ENCODE peak calls at places on chromosomes 16 and 17, in four cellular contexts. A is K562, X is GM12878, J is A549. U is an unnamed sample.

GRCh38 chr17:42842286-42842685 is 2.1 kb upstream of the AOC2 start:
- DNase-seq in A (no peak), J (no peak), X (no peak), U (no peak)

GRCh38 chr16:68091604-68092261 is 6.6 kb downstream of the NFATC3 start:
- DNase-seq in X (no peak), J (no peak), A (peak; percentile 52), U (no peak)

GRCh38 chr16:2692251-2692947 is 10.1 kb downstream of the KCTD5 start:
- DNase-seq in J (no peak), A (no peak), X (no peak), U (peak; percentile 18)

GRCh38 chr16:4385789-4386451 is 14.3 kb downstream of the VASN start:
- DNase-seq in A (no peak), J (no peak), X (no peak), U (no peak)

GRCh38 chr16:83205896-83206295 is 579.1 kb downstream of the CDH13 start:
- DNase-seq in J (no peak), A (no peak), X (no peak), U (no peak)

GRCh38 chr17:47725446-47726109 is 7.5 kb upstream of the TBX21 start:
- DNase-seq in A (no peak), J (no peak), X (no peak), U (no peak)

GRCh38 chr16:77307764-77308561 is 108.8 kb downstream of the SYCE1L start:
- DNase-seq in J (peak; percentile 31), A (no peak), X (no peak), U (no peak)

GRCh38 chr17:81599719-81600486 is 37.0 kb downstream of the NPLOC4 start:
- DNase-seq in X (no peak), J (no peak), A (no peak), U (peak; percentile 20)

GRCh38 chr16:87017388-87018012 is 299.7 kb downstream of the C16orf95 start:
- DNase-seq in X (no peak), J (peak; percentile 56), A (no peak), U (peak; percentile 62)

GRCh38 chr17:75088902-75089417 is 1.2 kb downstream of the SLC16A5 start:
- DNase-seq in X (no peak), J (peak; percentile 77), A (peak; percentile 49), U (peak; percentile 37)

GRCh38 chr16:30068750-30069574 is 3.4 kb downstream of the ALDOA start:
- DNase-seq in A (peak; percentile 37), J (no peak), X (no peak), U (peak; percentile 57)

GRCh38 chr16:30963925-30964511 is 6.5 kb downstream of the SETD1A start:
- DNase-seq in A (no peak), X (no peak), J (no peak), U (no peak)

GRCh38 chr17:60451965-60452364 is 29.7 kb downstream of the CHCT1 start:
- DNase-seq in J (no peak), X (no peak), A (no peak), U (no peak)

GRCh38 chr17:1267471-1267947 is 2.7 kb upstream of the BHLHA9 start:
- DNase-seq in A (peak; percentile 17), X (no peak), J (no peak), U (peak; percentile 36)

GRCh38 chr17:56096026-56096807 is 57.1 kb upstream of the ANKFN1 start:
- DNase-seq in J (no peak), A (no peak), X (no peak), U (no peak)

GRCh38 chr16:66541388-66542360 is 8.2 kb downstream of the TK2 start:
- DNase-seq in X (no peak), A (no peak), J (no peak), U (peak; percentile 19)

GRCh38 chr17:19274893-19275292 is 37.7 kb downstream of the EPN2 start:
- DNase-seq in X (no peak), J (no peak), A (no peak), U (no peak)

GRCh38 chr16:7363397-7364053 is 30.9 kb downstream of the RBFOX1 start:
- DNase-seq in J (no peak), A (no peak), X (no peak), U (no peak)

DNA sequence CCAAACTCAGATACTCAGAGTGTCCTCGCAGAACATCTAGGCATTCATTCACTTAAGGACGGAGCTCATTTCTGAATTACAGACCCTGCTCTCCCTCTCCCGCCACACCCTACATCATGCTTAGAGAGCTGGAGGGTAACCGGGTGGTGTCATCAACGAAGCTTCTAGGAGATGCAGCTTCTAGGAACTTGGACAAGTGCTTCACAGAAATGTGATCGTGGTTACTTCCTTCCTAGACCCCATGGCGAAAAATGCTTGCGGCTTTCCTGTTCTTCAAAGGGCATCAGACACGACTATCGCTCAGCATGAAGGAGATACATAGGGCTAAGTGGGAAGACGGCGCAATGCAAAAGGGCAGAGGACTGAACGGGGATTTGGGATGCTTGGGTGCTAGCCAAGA is 126.8 kb downstream of the ZFHX3 start:
- DNase-seq in A (no peak), J (no peak), X (no peak), U (no peak)
- TF ChIP-seq JUNB in A (no peak), J (no peak), X (no peak), U (no peak)

GRCh38 chr17:66466933-66467367 is 164.5 kb downstream of the PRKCA start:
- DNase-seq in X (no peak), J (peak; percentile 97), A (peak; percentile 67), U (peak; percentile 26)
- TF ChIP-seq JUNB in X (no peak), J (peak; percentile 89), A (no peak), U (no peak)

GRCh38 chr16:12188674-12189249 is 212.2 kb downstream of the SNX29 start:
- DNase-seq in X (no peak), J (no peak), A (no peak), U (no peak)
- TF ChIP-seq JUNB in X (no peak), J (no peak), A (no peak), U (no peak)

GRCh38 chr16:1640261-1640956 is 28.2 kb downstream of the CRAMP1 start:
- DNase-seq in J (no peak), X (no peak), A (no peak), U (no peak)
- TF ChIP-seq JUNB in J (no peak), X (no peak), A (no peak), U (no peak)

GRCh38 chr17:12739500-12739899 is 49.8 kb upstream of the ARHGAP44 start:
- DNase-seq in J (no peak), X (no peak), A (no peak), U (no peak)
- TF ChIP-seq JUNB in J (no peak), X (no peak), A (no peak), U (no peak)

DNA sequence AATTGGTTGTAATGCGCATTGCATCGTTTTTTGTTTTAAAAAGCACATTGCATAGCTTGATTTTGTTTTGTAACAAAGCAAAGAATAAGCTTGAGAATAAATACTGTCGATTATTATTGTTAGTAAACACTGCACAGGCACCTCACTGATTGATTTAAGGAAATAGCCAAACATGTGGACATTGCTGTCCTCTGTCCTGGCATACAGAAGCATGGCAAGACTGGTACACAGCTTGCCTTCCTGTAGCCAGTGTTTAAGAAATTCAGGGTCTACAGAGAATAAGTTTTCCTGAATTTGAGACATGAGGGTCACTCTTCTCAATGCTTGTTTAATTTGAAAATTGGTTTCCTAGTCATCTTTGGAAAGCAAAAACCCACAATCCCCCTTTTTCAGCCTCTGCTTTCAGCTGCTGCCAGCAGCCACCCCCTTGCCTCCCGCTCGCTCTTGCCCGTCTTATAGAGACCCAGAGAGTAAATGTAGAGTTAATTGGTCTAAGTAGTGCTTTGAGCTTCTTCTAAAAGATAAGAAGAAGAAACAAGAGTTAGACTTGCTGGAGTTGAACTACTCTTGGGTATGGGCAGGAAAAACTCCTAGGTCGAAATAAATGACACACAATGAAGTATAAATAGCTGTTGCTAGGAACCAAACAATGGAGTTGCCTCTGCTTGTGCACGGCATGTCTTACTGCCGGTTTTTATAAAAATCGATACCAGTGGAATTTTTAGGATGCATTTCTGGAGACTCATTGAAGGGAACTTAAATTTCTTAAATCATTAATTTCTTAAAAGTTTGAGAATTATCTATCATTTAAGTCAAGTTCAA is 116.6 kb downstream of the MRTFB start:
- DNase-seq in J (no peak), X (no peak), A (no peak), U (no peak)
- TF ChIP-seq JUNB in J (no peak), X (no peak), A (no peak), U (no peak)

U was measured in GM23338.